ENCODE peak calls at places on chromosome 9, in eight cellular contexts. One of them, this sample, is unnamed.

GRCh38 chr9:135328485-135329417 is 150.8 kb upstream of the PPP1R26 start:
- DNase-seq in germinal center: no peak
- DNase-seq in activated T-cell treated with anti-CD3 and anti-CD28 coated beads for 24 hours: no peak
- DNase-seq in A172: no peak
- DNase-seq in thoracic aorta: no peak
- DNase-seq in heart left ventricle: no peak
- DNase-seq in GM23338: no peak
- DNase-seq in renal cortical epithelial cell: no peak
- DNase-seq in this sample: peak; percentile 5

GRCh38 chr9:130244548-130245165 is 20.9 kb upstream of the HMCN2 start:
- DNase-seq in germinal center: no peak
- DNase-seq in activated T-cell treated with anti-CD3 and anti-CD28 coated beads for 24 hours: no peak
- DNase-seq in A172: no peak
- DNase-seq in thoracic aorta: no peak
- DNase-seq in heart left ventricle: no peak
- DNase-seq in GM23338: no peak
- DNase-seq in renal cortical epithelial cell: no peak
- DNase-seq in this sample: no peak

GRCh38 chr9:134178781-134179551 is 14.6 kb upstream of the RNU6ATAC start:
- DNase-seq in germinal center: no peak
- DNase-seq in activated T-cell treated with anti-CD3 and anti-CD28 coated beads for 24 hours: no peak
- DNase-seq in A172: peak; percentile 34
- DNase-seq in thoracic aorta: no peak
- DNase-seq in heart left ventricle: peak; percentile 61
- DNase-seq in GM23338: no peak
- DNase-seq in renal cortical epithelial cell: no peak
- DNase-seq in this sample: no peak

GRCh38 chr9:6628714-6629113 is 16.8 kb downstream of the GLDC start:
- DNase-seq in germinal center: no peak
- DNase-seq in activated T-cell treated with anti-CD3 and anti-CD28 coated beads for 24 hours: no peak
- DNase-seq in A172: no peak
- DNase-seq in thoracic aorta: no peak
- DNase-seq in heart left ventricle: no peak
- DNase-seq in GM23338: no peak
- DNase-seq in renal cortical epithelial cell: peak; percentile 90
- DNase-seq in this sample: no peak

GRCh38 chr9:87389936-87390335 is 107.7 kb upstream of the DAPK1 start:
- DNase-seq in germinal center: no peak
- DNase-seq in activated T-cell treated with anti-CD3 and anti-CD28 coated beads for 24 hours: no peak
- DNase-seq in A172: no peak
- DNase-seq in thoracic aorta: no peak
- DNase-seq in heart left ventricle: no peak
- DNase-seq in GM23338: no peak
- DNase-seq in renal cortical epithelial cell: peak; percentile 84
- DNase-seq in this sample: no peak

GRCh38 chr9:128105538-128106175 is 21.9 kb downstream of the PTGES2 start:
- DNase-seq in germinal center: no peak
- DNase-seq in activated T-cell treated with anti-CD3 and anti-CD28 coated beads for 24 hours: no peak
- DNase-seq in A172: no peak
- DNase-seq in thoracic aorta: no peak
- DNase-seq in heart left ventricle: no peak
- DNase-seq in GM23338: no peak
- DNase-seq in renal cortical epithelial cell: no peak
- DNase-seq in this sample: no peak

GRCh38 chr9:118577121-118577520 is 792.1 kb downstream of the BRINP1 start:
- DNase-seq in germinal center: no peak
- DNase-seq in activated T-cell treated with anti-CD3 and anti-CD28 coated beads for 24 hours: no peak
- DNase-seq in A172: peak; percentile 80
- DNase-seq in thoracic aorta: no peak
- DNase-seq in heart left ventricle: no peak
- DNase-seq in GM23338: no peak
- DNase-seq in renal cortical epithelial cell: peak; percentile 92
- DNase-seq in this sample: no peak

GRCh38 chr9:105150991-105151685 is 93.3 kb upstream of the SLC44A1 start:
- DNase-seq in germinal center: no peak
- DNase-seq in activated T-cell treated with anti-CD3 and anti-CD28 coated beads for 24 hours: no peak
- DNase-seq in A172: peak; percentile 76
- DNase-seq in thoracic aorta: no peak
- DNase-seq in heart left ventricle: no peak
- DNase-seq in GM23338: no peak
- DNase-seq in renal cortical epithelial cell: peak; percentile 96
- DNase-seq in this sample: no peak

GRCh38 chr9:110260911-110261310 is 4.6 kb upstream of the TXN start:
- DNase-seq in germinal center: no peak
- DNase-seq in activated T-cell treated with anti-CD3 and anti-CD28 coated beads for 24 hours: no peak
- DNase-seq in A172: no peak
- DNase-seq in thoracic aorta: no peak
- DNase-seq in heart left ventricle: no peak
- DNase-seq in GM23338: no peak
- DNase-seq in renal cortical epithelial cell: no peak
- DNase-seq in this sample: no peak

GRCh38 chr9:107068581-107068980 is 205.6 kb downstream of the ZNF462 start:
- DNase-seq in germinal center: no peak
- DNase-seq in activated T-cell treated with anti-CD3 and anti-CD28 coated beads for 24 hours: no peak
- DNase-seq in A172: no peak
- DNase-seq in thoracic aorta: no peak
- DNase-seq in heart left ventricle: no peak
- DNase-seq in GM23338: no peak
- DNase-seq in renal cortical epithelial cell: no peak
- DNase-seq in this sample: no peak

GRCh38 chr9:137237759-137238726 is 3.0 kb upstream of the TUBB4B start:
- DNase-seq in germinal center: no peak
- DNase-seq in activated T-cell treated with anti-CD3 and anti-CD28 coated beads for 24 hours: no peak
- DNase-seq in A172: no peak
- DNase-seq in thoracic aorta: no peak
- DNase-seq in heart left ventricle: no peak
- DNase-seq in GM23338: no peak
- DNase-seq in renal cortical epithelial cell: no peak
- DNase-seq in this sample: no peak

GRCh38 chr9:8723195-8723594 is 923.6 kb upstream of the DMAC1 start:
- DNase-seq in germinal center: no peak
- DNase-seq in activated T-cell treated with anti-CD3 and anti-CD28 coated beads for 24 hours: no peak
- DNase-seq in A172: no peak
- DNase-seq in thoracic aorta: no peak
- DNase-seq in heart left ventricle: no peak
- DNase-seq in GM23338: no peak
- DNase-seq in renal cortical epithelial cell: no peak
- DNase-seq in this sample: no peak

GRCh38 chr9:3516667-3517330 is 9.0 kb downstream of the RFX3 start:
- DNase-seq in germinal center: no peak
- DNase-seq in activated T-cell treated with anti-CD3 and anti-CD28 coated beads for 24 hours: no peak
- DNase-seq in A172: no peak
- DNase-seq in thoracic aorta: no peak
- DNase-seq in heart left ventricle: no peak
- DNase-seq in GM23338: no peak
- DNase-seq in renal cortical epithelial cell: no peak
- DNase-seq in this sample: no peak

GRCh38 chr9:137501457-137501856 is 42.3 kb upstream of the NSMF start:
- DNase-seq in germinal center: no peak
- DNase-seq in activated T-cell treated with anti-CD3 and anti-CD28 coated beads for 24 hours: no peak
- DNase-seq in A172: no peak
- DNase-seq in thoracic aorta: no peak
- DNase-seq in heart left ventricle: peak; percentile 19
- DNase-seq in GM23338: no peak
- DNase-seq in renal cortical epithelial cell: no peak
- DNase-seq in this sample: no peak

GRCh38 chr9:3434594-3434993 is 91.2 kb downstream of the RFX3 start:
- DNase-seq in germinal center: no peak
- DNase-seq in activated T-cell treated with anti-CD3 and anti-CD28 coated beads for 24 hours: no peak
- DNase-seq in A172: no peak
- DNase-seq in thoracic aorta: no peak
- DNase-seq in heart left ventricle: no peak
- DNase-seq in GM23338: no peak
- DNase-seq in renal cortical epithelial cell: peak; percentile 87
- DNase-seq in this sample: no peak

GRCh38 chr9:130461218-130461630 is 16.5 kb downstream of the ASS1 start:
- DNase-seq in germinal center: peak; percentile 75
- DNase-seq in activated T-cell treated with anti-CD3 and anti-CD28 coated beads for 24 hours: peak; percentile 65
- DNase-seq in A172: no peak
- DNase-seq in thoracic aorta: no peak
- DNase-seq in heart left ventricle: peak; percentile 48
- DNase-seq in GM23338: peak; percentile 82
- DNase-seq in renal cortical epithelial cell: no peak
- DNase-seq in this sample: peak; percentile 86

GRCh38 chr9:13758876-13759275 is 479.4 kb upstream of the MPDZ start:
- DNase-seq in germinal center: no peak
- DNase-seq in activated T-cell treated with anti-CD3 and anti-CD28 coated beads for 24 hours: no peak
- DNase-seq in A172: no peak
- DNase-seq in thoracic aorta: no peak
- DNase-seq in heart left ventricle: peak; percentile 48
- DNase-seq in GM23338: no peak
- DNase-seq in renal cortical epithelial cell: no peak
- DNase-seq in this sample: no peak

GRCh38 chr9:36625006-36625600 is 52.4 kb downstream of the MELK start:
- DNase-seq in germinal center: no peak
- DNase-seq in activated T-cell treated with anti-CD3 and anti-CD28 coated beads for 24 hours: no peak
- DNase-seq in A172: peak; percentile 71
- DNase-seq in thoracic aorta: peak; percentile 20
- DNase-seq in heart left ventricle: peak; percentile 48
- DNase-seq in GM23338: no peak
- DNase-seq in renal cortical epithelial cell: peak; percentile 77
- DNase-seq in this sample: no peak

GRCh38 chr9:133715295-133715865 is 22.8 kb downstream of the SARDH start:
- DNase-seq in germinal center: no peak
- DNase-seq in activated T-cell treated with anti-CD3 and anti-CD28 coated beads for 24 hours: no peak
- DNase-seq in A172: peak; percentile 84
- DNase-seq in thoracic aorta: no peak
- DNase-seq in heart left ventricle: peak; percentile 80
- DNase-seq in GM23338: no peak
- DNase-seq in renal cortical epithelial cell: no peak
- DNase-seq in this sample: no peak

GRCh38 chr9:93305497-93306020 is 121.6 kb downstream of the WNK2 start:
- DNase-seq in germinal center: no peak
- DNase-seq in activated T-cell treated with anti-CD3 and anti-CD28 coated beads for 24 hours: no peak
- DNase-seq in A172: no peak
- DNase-seq in thoracic aorta: peak; percentile 29
- DNase-seq in heart left ventricle: no peak
- DNase-seq in GM23338: no peak
- DNase-seq in renal cortical epithelial cell: no peak
- DNase-seq in this sample: no peak

GRCh38 chr9:134371731-134372130 is 45.5 kb downstream of the RXRA start:
- DNase-seq in germinal center: no peak
- DNase-seq in activated T-cell treated with anti-CD3 and anti-CD28 coated beads for 24 hours: no peak
- DNase-seq in A172: no peak
- DNase-seq in thoracic aorta: no peak
- DNase-seq in heart left ventricle: peak; percentile 77
- DNase-seq in GM23338: no peak
- DNase-seq in renal cortical epithelial cell: no peak
- DNase-seq in this sample: no peak

GRCh38 chr9:38642951-38643350 is 22.6 kb upstream of the ANKRD18A start:
- DNase-seq in germinal center: no peak
- DNase-seq in activated T-cell treated with anti-CD3 and anti-CD28 coated beads for 24 hours: no peak
- DNase-seq in A172: no peak
- DNase-seq in thoracic aorta: no peak
- DNase-seq in heart left ventricle: no peak
- DNase-seq in GM23338: no peak
- DNase-seq in renal cortical epithelial cell: no peak
- DNase-seq in this sample: no peak